ENCODE peak calls at places on chromosomes 1 and 21, in ten cellular contexts. One of them, this sample, is unnamed.
A peak's percentile ranks its signal among the peaks of the same experiment; 100 is the strongest.

GRCh38 chr21:27390384-27390783 is 423.5 kb upstream of the ADAMTS5 start:
- DNase-seq in GM12864: no peak
- DNase-seq in thoracic aorta: no peak
- DNase-seq in AG10803: no peak
- DNase-seq in lower lobe of right lung: no peak
- DNase-seq in iris pigment epithelial cell: no peak
- DNase-seq in NCI-H345: no peak
- DNase-seq in activated CD4-positive, alpha-beta T cell treated with anti-CD3 and anti-CD28 coated beads, Interleukin-2, amount 50 U/mL, for 4 hours: no peak
- DNase-seq in Calu3: no peak
- DNase-seq in endothelial cell: no peak
- DNase-seq in this sample: no peak

GRCh38 chr1:6475381-6476133 is 9.6 kb upstream of the TNFRSF25 start:
- DNase-seq in iris pigment epithelial cell: no peak
- DNase-seq in AG10803: no peak
- DNase-seq in lower lobe of right lung: peak; percentile 84
- DNase-seq in activated CD4-positive, alpha-beta T cell treated with anti-CD3 and anti-CD28 coated beads, Interleukin-2, amount 50 U/mL, for 4 hours: peak; percentile 82
- DNase-seq in NCI-H345: peak; percentile 74
- DNase-seq in endothelial cell: peak; percentile 66
- DNase-seq in thoracic aorta: no peak
- DNase-seq in Calu3: peak; percentile 67
- DNase-seq in GM12864: no peak
- DNase-seq in this sample: no peak

GRCh38 chr1:99749948-99750347 is 16.5 kb downstream of the FRRS1 start:
- DNase-seq in lower lobe of right lung: no peak
- DNase-seq in Calu3: no peak
- DNase-seq in GM12864: no peak
- DNase-seq in endothelial cell: no peak
- DNase-seq in NCI-H345: no peak
- DNase-seq in AG10803: no peak
- DNase-seq in activated CD4-positive, alpha-beta T cell treated with anti-CD3 and anti-CD28 coated beads, Interleukin-2, amount 50 U/mL, for 4 hours: no peak
- DNase-seq in thoracic aorta: no peak
- DNase-seq in iris pigment epithelial cell: no peak
- DNase-seq in this sample: no peak

GRCh38 chr1:156625436-156626078 is 6.3 kb downstream of the HAPLN2 start:
- DNase-seq in thoracic aorta: no peak
- DNase-seq in endothelial cell: peak; percentile 73
- DNase-seq in activated CD4-positive, alpha-beta T cell treated with anti-CD3 and anti-CD28 coated beads, Interleukin-2, amount 50 U/mL, for 4 hours: peak; percentile 66
- DNase-seq in NCI-H345: peak; percentile 40
- DNase-seq in iris pigment epithelial cell: no peak
- DNase-seq in GM12864: no peak
- DNase-seq in lower lobe of right lung: peak; percentile 66
- DNase-seq in Calu3: peak; percentile 72
- DNase-seq in AG10803: peak; percentile 23
- DNase-seq in this sample: no peak

GRCh38 chr1:247487057-247487456 is 29.2 kb upstream of the OR2B11 start:
- DNase-seq in Calu3: peak; percentile 10
- DNase-seq in thoracic aorta: no peak
- DNase-seq in lower lobe of right lung: no peak
- DNase-seq in endothelial cell: peak; percentile 42
- DNase-seq in activated CD4-positive, alpha-beta T cell treated with anti-CD3 and anti-CD28 coated beads, Interleukin-2, amount 50 U/mL, for 4 hours: peak; percentile 12
- DNase-seq in iris pigment epithelial cell: peak; percentile 40
- DNase-seq in NCI-H345: peak; percentile 10
- DNase-seq in GM12864: no peak
- DNase-seq in AG10803: peak; percentile 19
- DNase-seq in this sample: no peak

GRCh38 chr1:152745289-152745704 is 12.5 kb upstream of the KPRP start:
- DNase-seq in AG10803: peak; percentile 17
- DNase-seq in endothelial cell: no peak
- DNase-seq in GM12864: no peak
- DNase-seq in Calu3: peak; percentile 21
- DNase-seq in iris pigment epithelial cell: no peak
- DNase-seq in thoracic aorta: no peak
- DNase-seq in lower lobe of right lung: no peak
- DNase-seq in activated CD4-positive, alpha-beta T cell treated with anti-CD3 and anti-CD28 coated beads, Interleukin-2, amount 50 U/mL, for 4 hours: no peak
- DNase-seq in NCI-H345: no peak
- DNase-seq in this sample: no peak

GRCh38 chr1:145977016-145977415 is 12.5 kb downstream of the POLR3GL start:
- DNase-seq in endothelial cell: no peak
- DNase-seq in NCI-H345: no peak
- DNase-seq in lower lobe of right lung: no peak
- DNase-seq in thoracic aorta: no peak
- DNase-seq in AG10803: no peak
- DNase-seq in iris pigment epithelial cell: no peak
- DNase-seq in Calu3: no peak
- DNase-seq in GM12864: no peak
- DNase-seq in activated CD4-positive, alpha-beta T cell treated with anti-CD3 and anti-CD28 coated beads, Interleukin-2, amount 50 U/mL, for 4 hours: no peak
- DNase-seq in this sample: peak; percentile 63

GRCh38 chr1:170555370-170555769 is 23.4 kb downstream of the GORAB start:
- DNase-seq in GM12864: no peak
- DNase-seq in AG10803: no peak
- DNase-seq in NCI-H345: no peak
- DNase-seq in thoracic aorta: no peak
- DNase-seq in activated CD4-positive, alpha-beta T cell treated with anti-CD3 and anti-CD28 coated beads, Interleukin-2, amount 50 U/mL, for 4 hours: no peak
- DNase-seq in Calu3: no peak
- DNase-seq in iris pigment epithelial cell: peak; percentile 39
- DNase-seq in lower lobe of right lung: no peak
- DNase-seq in endothelial cell: no peak
- DNase-seq in this sample: no peak

GRCh38 chr1:24074196-24074595 is 37.7 kb downstream of the MYOM3 start:
- DNase-seq in activated CD4-positive, alpha-beta T cell treated with anti-CD3 and anti-CD28 coated beads, Interleukin-2, amount 50 U/mL, for 4 hours: no peak
- DNase-seq in endothelial cell: no peak
- DNase-seq in GM12864: no peak
- DNase-seq in Calu3: no peak
- DNase-seq in NCI-H345: no peak
- DNase-seq in lower lobe of right lung: peak; percentile 18
- DNase-seq in AG10803: no peak
- DNase-seq in iris pigment epithelial cell: no peak
- DNase-seq in thoracic aorta: no peak
- DNase-seq in this sample: no peak

GRCh38 chr21:14773777-14774345 is 227.7 kb upstream of the SAMSN1 start:
- DNase-seq in iris pigment epithelial cell: peak; percentile 31
- DNase-seq in thoracic aorta: no peak
- DNase-seq in endothelial cell: peak; percentile 69
- DNase-seq in GM12864: no peak
- DNase-seq in activated CD4-positive, alpha-beta T cell treated with anti-CD3 and anti-CD28 coated beads, Interleukin-2, amount 50 U/mL, for 4 hours: peak; percentile 59
- DNase-seq in Calu3: peak; percentile 50
- DNase-seq in lower lobe of right lung: peak; percentile 62
- DNase-seq in AG10803: no peak
- DNase-seq in NCI-H345: peak; percentile 17
- DNase-seq in this sample: no peak

GRCh38 chr1:151364996-151365395 is 7.5 kb downstream of the SELENBP1 start:
- DNase-seq in thoracic aorta: no peak
- DNase-seq in iris pigment epithelial cell: no peak
- DNase-seq in Calu3: no peak
- DNase-seq in GM12864: no peak
- DNase-seq in AG10803: no peak
- DNase-seq in activated CD4-positive, alpha-beta T cell treated with anti-CD3 and anti-CD28 coated beads, Interleukin-2, amount 50 U/mL, for 4 hours: no peak
- DNase-seq in endothelial cell: no peak
- DNase-seq in NCI-H345: no peak
- DNase-seq in lower lobe of right lung: no peak
- DNase-seq in this sample: no peak

GRCh38 chr1:37471345-37472231 is 2.8 kb upstream of the ZC3H12A start:
- DNase-seq in GM12864: no peak
- DNase-seq in lower lobe of right lung: peak; percentile 77
- DNase-seq in AG10803: peak; percentile 88
- DNase-seq in thoracic aorta: peak; percentile 64
- DNase-seq in iris pigment epithelial cell: peak; percentile 96
- DNase-seq in NCI-H345: no peak
- DNase-seq in activated CD4-positive, alpha-beta T cell treated with anti-CD3 and anti-CD28 coated beads, Interleukin-2, amount 50 U/mL, for 4 hours: no peak
- DNase-seq in endothelial cell: no peak
- DNase-seq in Calu3: peak; percentile 85
- DNase-seq in this sample: no peak

GRCh38 chr21:14482165-14482564 is 64.0 kb downstream of the SAMSN1 start:
- DNase-seq in thoracic aorta: no peak
- DNase-seq in GM12864: no peak
- DNase-seq in lower lobe of right lung: no peak
- DNase-seq in AG10803: no peak
- DNase-seq in NCI-H345: no peak
- DNase-seq in Calu3: no peak
- DNase-seq in iris pigment epithelial cell: no peak
- DNase-seq in activated CD4-positive, alpha-beta T cell treated with anti-CD3 and anti-CD28 coated beads, Interleukin-2, amount 50 U/mL, for 4 hours: peak; percentile 11
- DNase-seq in endothelial cell: no peak
- DNase-seq in this sample: no peak